ENCODE peak calls at places on chromosomes 6 and 20, in seven cellular contexts. D is body of pancreas, S is pancreas, Z is left lung, W is sigmoid colon, Q is IMR-90, J is left ventricle myocardium inferior. L is an unnamed sample.

GRCh38 chr6:168078943-168079405 is at the start of gene FRMD1:
- DNase-seq in D (no peak), S (no peak), Z (no peak), W (no peak), Q (no peak), J (no peak), L (no peak)

GRCh38 chr6:143976834-143977354 is 31.2 kb downstream of the PLAGL1 start:
- DNase-seq in D (no peak), S (no peak), Z (no peak), W (no peak), Q (no peak), J (no peak), L (no peak)

GRCh38 chr20:47150403-47151152 is 205.9 kb downstream of the ZMYND8 start:
- DNase-seq in D (peak; percentile 33), S (no peak), Z (peak; percentile 69), W (peak; percentile 59), Q (peak; percentile 73), J (peak; percentile 46), L (peak; percentile 76)

GRCh38 chr6:130307752-130308361 is 58.0 kb upstream of the TMEM200A start:
- DNase-seq in D (no peak), S (no peak), Z (no peak), W (no peak), Q (peak; percentile 91), J (no peak), L (peak; percentile 86)

GRCh38 chr20:11716945-11717248 is 200.8 kb upstream of the BTBD3 start:
- DNase-seq in D (no peak), S (no peak), Z (no peak), W (no peak), Q (no peak), J (no peak), L (no peak)

GRCh38 chr20:58613061-58613854 is 37.8 kb upstream of the STX16 start:
- DNase-seq in D (no peak), S (no peak), Z (no peak), W (no peak), Q (no peak), J (no peak), L (peak; percentile 22)

GRCh38 chr6:43989556-43990248 is 137.6 kb downstream of the MRPL14 start:
- DNase-seq in D (no peak), S (peak; percentile 44), Z (no peak), W (no peak), Q (no peak), J (peak; percentile 39), L (no peak)

GRCh38 chr6:137799950-137800568 is 67.0 kb upstream of the TNFAIP3 start:
- DNase-seq in D (peak; percentile 33), S (no peak), Z (no peak), W (no peak), Q (peak; percentile 67), J (no peak), L (peak; percentile 63)

GRCh38 chr6:166757226-166758135 is 130.4 kb upstream of the RPS6KA2 start:
- DNase-seq in D (no peak), S (no peak), Z (no peak), W (no peak), Q (peak; percentile 59), J (no peak), L (peak; percentile 62)

GRCh38 chr6:84770521-84770920 is 6.1 kb upstream of the TBX18 start:
- DNase-seq in D (no peak), S (no peak), Z (no peak), W (no peak), Q (no peak), J (no peak), L (no peak)

GRCh38 chr6:116375262-116375661 is 4.5 kb downstream of the DSE start:
- DNase-seq in D (no peak), S (no peak), Z (no peak), W (no peak), Q (no peak), J (no peak), L (no peak)
- H3K4me1 ChIP-seq in D (peaks cover 12% of the 10 kb centered on the region), S (no peaks in the 10 kb centered on the region), Z (peaks cover 29% of the 10 kb centered on the region), W (peaks cover 3% of the 10 kb centered on the region), Q (peaks cover 8% of the 10 kb centered on the region), J (peaks cover 37% of the 10 kb centered on the region), L (peaks cover 21% of the 10 kb centered on the region)

DNA sequence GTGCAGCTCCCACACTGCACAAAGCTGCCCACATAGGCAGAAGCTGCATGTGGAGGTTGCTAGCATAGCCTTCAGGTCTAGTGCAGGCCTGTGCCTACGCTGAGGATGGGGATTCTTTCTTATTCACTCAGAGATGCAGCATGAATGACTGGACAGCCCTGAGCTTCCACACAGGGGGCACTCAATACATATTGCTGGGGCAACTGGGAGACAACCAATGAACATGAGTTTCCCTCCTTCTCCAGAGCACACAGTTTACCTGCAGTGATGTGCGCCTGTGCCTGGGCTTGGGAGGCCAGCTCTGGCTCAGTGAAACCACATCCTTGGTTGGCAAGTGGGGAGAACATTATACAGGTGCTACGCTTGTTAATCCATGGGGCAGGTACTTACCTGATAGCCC is 389.9 kb downstream of the RNGTT start:
- DNase-seq in D (no peak), S (no peak), Z (no peak), W (no peak), Q (no peak), J (no peak), L (no peak)
- H3K9me3 ChIP-seq in D (no peaks in the 10 kb centered on the region), S (no peaks in the 10 kb centered on the region), Z (no peaks in the 10 kb centered on the region), W (no peaks in the 10 kb centered on the region), Q (no peaks in the 10 kb centered on the region), J (peaks cover 12% of the 10 kb centered on the region), L (peaks cover 9% of the 10 kb centered on the region)

GRCh38 chr6:46948699-46949098 is 27.0 kb upstream of the ADGRF5 start:
- DNase-seq in D (no peak), S (no peak), Z (no peak), W (no peak), Q (no peak), J (no peak), L (no peak)
- H3K4me1 ChIP-seq in D (no peaks in the 10 kb centered on the region), S (no peaks in the 10 kb centered on the region), Z (peaks cover 33% of the 10 kb centered on the region), W (no peaks in the 10 kb centered on the region), Q (no peaks in the 10 kb centered on the region), J (peaks cover 58% of the 10 kb centered on the region), L (no peaks in the 10 kb centered on the region)

GRCh38 chr6:9875605-9876353 is 539.1 kb downstream of the TFAP2A start:
- DNase-seq in D (no peak), S (no peak), Z (no peak), W (no peak), Q (peak; percentile 28), J (no peak), L (peak; percentile 78)

DNA sequence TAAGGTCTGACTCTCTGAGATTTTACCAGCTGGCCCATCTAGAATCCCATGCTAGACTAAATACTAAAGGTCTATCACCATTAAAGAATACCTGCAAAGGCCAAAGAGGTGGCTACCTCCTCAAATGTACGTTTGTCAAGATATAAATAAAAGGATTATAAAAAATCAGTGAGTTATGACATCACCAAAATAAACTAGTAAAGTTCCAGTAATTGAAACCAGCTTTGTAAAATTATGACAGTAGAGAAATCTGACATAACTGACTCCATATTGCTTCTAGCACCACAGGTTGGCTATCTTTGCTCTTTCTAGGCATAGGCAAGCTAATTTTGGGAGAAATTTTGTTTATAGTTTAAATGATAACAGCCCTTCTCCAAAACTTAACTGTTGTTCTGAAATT is 536.3 kb downstream of the TFAP2A start:
- DNase-seq in D (no peak), S (no peak), Z (no peak), W (no peak), Q (no peak), J (no peak), L (no peak)
- H3K9me3 ChIP-seq in D (no peaks in the 10 kb centered on the region), S (no peaks in the 10 kb centered on the region), Z (no peaks in the 10 kb centered on the region), W (no peaks in the 10 kb centered on the region), Q (peaks cover 6% of the 10 kb centered on the region), J (peaks cover 52% of the 10 kb centered on the region), L (peaks cover 15% of the 10 kb centered on the region)

L was measured in adipocyte.